ENCODE peak calls at places on chromosomes 13 and 19, in seven cellular contexts. N is uterus, D is mesothelial cell of epicardium, R is Caco-2, O is right lobe of liver, P is cardiac fibroblast, A is AG10803. W is an unnamed sample.

GRCh38 chr13:32528358-32528757 is 10.2 kb downstream of the N4BP2L2 start:
- DNase-seq in N (no peak), D (no peak), R (no peak), O (no peak), P (peak), A (no peak), W (peak)

GRCh38 chr19:18044825-18045304 is 36.9 kb downstream of the ARRDC2 start:
- DNase-seq in N (peak), D (no peak), R (peak), O (peak), P (peak), A (peak), W (peak)

GRCh38 chr13:102940143-102940542 is 94.3 kb downstream of the ERCC5 start:
- DNase-seq in N (no peak), D (no peak), R (no peak), O (no peak), P (no peak), A (no peak), W (no peak)

GRCh38 chr19:3479177-3479818 is 1.0 kb downstream of the SMIM24 start:
- DNase-seq in N (no peak), D (no peak), R (no peak), O (no peak), P (peak), A (no peak), W (no peak)

GRCh38 chr19:37991841-37992248 is 84.8 kb downstream of the SIPA1L3 start:
- DNase-seq in N (no peak), D (no peak), R (peak), O (no peak), P (no peak), A (no peak), W (no peak)

GRCh38 chr19:45380107-45380506 is 9.7 kb upstream of the ERCC2 start:
- DNase-seq in N (no peak), D (no peak), R (no peak), O (no peak), P (no peak), A (no peak), W (no peak)

GRCh38 chr19:33295621-33296472 is 6.5 kb downstream of the CEBPA start:
- DNase-seq in N (no peak), D (no peak), R (no peak), O (peak), P (no peak), A (no peak), W (no peak)

GRCh38 chr19:4664642-4665041 is 5.5 kb downstream of the MYDGF start:
- DNase-seq in N (no peak), D (no peak), R (no peak), O (no peak), P (no peak), A (no peak), W (no peak)

GRCh38 chr19:48513289-48514122 is 1.9 kb upstream of the LMTK3 start:
- DNase-seq in N (peak), D (no peak), R (peak), O (peak), P (peak), A (peak), W (peak)

GRCh38 chr19:13770013-13770635 is 4.1 kb upstream of the C19orf53 start:
- DNase-seq in N (no peak), D (no peak), R (no peak), O (no peak), P (no peak), A (no peak), W (no peak)

DNA sequence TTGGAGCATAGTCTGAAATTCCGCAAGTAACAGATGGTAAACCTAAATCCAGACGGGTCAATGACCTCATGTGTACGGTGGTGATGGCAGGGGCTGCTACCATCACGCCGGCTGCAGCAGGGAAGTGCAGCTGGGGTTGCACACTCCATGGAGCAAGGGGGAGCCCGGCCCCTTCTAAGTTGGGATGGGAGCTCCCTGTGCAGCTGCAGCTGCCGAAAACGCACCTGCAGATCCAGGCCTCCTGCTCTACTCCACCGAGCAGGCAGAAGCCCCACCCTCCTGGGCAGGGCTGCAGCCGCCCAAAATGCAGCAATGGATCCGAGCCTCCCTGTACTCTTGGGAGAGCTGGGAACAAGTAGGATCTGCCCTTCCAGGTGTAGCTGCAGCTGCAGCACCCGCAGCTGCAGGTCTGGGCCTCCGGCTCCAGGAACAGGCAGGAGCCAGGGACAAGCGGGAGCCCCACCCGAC is 25.5 kb downstream of the KBTBD6 start:
- DNase-seq in N (no peak), D (no peak), R (no peak), O (no peak), P (no peak), A (no peak), W (no peak)
- TF ChIP-seq CTCF in N (no peak), D (no peak), R (no peak), O (no peak), P (no peak), A (no peak), W (no peak)

GRCh38 chr19:50832666-50833065 is 708 bp downstream of the KLK15 start:
- DNase-seq in N (no peak), D (no peak), R (no peak), O (no peak), P (no peak), A (no peak), W (no peak)
- TF ChIP-seq CTCF in N (no peak), D (no peak), R (no peak), O (no peak), P (no peak), A (no peak), W (no peak)

DNA sequence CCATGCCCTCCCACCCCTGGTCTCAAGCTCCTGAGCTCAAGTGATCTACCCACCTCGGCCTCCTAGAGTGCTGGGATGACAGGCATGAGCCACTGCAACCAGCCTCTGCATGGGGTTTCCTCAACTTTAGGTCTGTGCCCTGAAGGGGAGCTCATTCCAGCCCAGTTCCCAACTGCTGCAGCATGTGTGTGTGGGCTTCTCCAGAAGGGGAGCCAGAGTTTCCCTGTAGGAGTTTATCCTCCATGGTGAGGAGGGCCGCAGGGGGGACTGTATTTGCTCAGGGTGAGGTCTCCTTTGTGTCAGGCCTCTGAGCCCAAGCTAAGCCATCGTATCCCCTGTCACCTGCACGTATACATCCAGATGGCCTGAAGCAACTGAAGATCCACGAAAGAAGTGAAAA is 11.3 kb upstream of the ZNF808 start:
- DNase-seq in N (no peak), D (no peak), R (no peak), O (no peak), P (no peak), A (no peak), W (no peak)
- TF ChIP-seq CTCF in N (no peak), D (no peak), R (no peak), O (no peak), P (no peak), A (no peak), W (no peak)

DNA sequence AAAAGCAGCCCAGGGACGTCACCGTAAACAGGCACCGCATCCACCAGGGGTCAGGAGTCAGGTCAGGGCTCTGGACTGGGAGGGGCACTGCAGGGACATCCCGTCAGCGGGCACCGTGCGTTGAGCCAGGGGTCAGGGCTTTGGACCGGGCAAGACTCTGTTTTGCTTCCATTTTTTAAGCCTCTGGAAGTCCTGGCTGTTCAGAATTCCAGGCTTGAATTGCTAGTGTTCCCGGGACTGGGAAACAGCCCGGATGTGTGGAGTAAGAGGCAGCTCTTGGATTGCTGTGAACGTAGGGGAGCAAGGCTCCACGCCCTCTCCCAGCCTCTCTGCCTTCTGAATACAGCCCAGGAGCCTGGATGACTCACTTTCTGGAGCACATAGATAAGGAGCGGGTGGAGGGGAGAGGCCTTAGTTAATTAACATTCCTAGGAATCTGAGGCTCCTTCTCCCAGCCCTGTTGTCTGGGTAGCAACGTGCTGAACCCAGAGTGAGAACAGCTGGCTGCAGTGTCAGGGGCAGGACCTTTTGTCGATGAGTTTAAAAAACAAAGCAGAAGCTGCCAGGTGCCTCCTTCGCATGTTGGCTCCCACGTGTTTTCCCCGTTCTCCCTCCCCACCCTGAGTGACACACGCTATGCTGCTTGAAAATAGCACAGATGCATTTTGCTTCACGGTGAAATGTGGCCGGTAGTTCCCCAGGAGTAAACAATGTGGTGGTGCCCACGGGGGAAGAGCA is 21.9 kb downstream of the ATP11A start:
- DNase-seq in N (peak), D (peak), R (peak), O (peak), P (peak), A (peak), W (peak)
- TF ChIP-seq CTCF in N (no peak), D (no peak), R (peak), O (peak), P (no peak), A (peak), W (no peak)

W was measured in astrocyte.